ENCODE peak calls at places on chromosomes 16 and 17, in ten cellular contexts. S, D, R, O, L, H, J, U, M and E are unnamed samples.

GRCh38 chr17:55588858-55589257 is 77.6 kb upstream of the SMIM36 start:
- DNase-seq in S (no peak), D (no peak), R (peak; percentile 74), O (no peak), L (no peak), H (no peak), J (no peak), U (no peak), M (peak; percentile 75), E (no peak)

GRCh38 chr17:78137392-78138203 is 7.0 kb downstream of the TMC8 start:
- DNase-seq in S (peak; percentile 92), D (no peak), R (no peak), O (no peak), L (no peak), H (no peak), J (peak; percentile 31), U (peak; percentile 59), M (no peak), E (no peak)

GRCh38 chr16:18072161-18072560 is 264.4 kb downstream of the NPIPA8 start:
- DNase-seq in S (no peak), D (no peak), R (no peak), O (no peak), L (no peak), H (no peak), J (no peak), U (no peak), M (no peak), E (no peak)

GRCh38 chr16:76428858-76429257 is 151.7 kb downstream of the CNTNAP4 start:
- DNase-seq in S (no peak), D (no peak), R (no peak), O (no peak), L (no peak), H (no peak), J (no peak), U (no peak), M (no peak), E (no peak)

GRCh38 chr16:58002936-58003335 is 1.7 kb downstream of the USB1 start:
- DNase-seq in S (peak; percentile 57), D (no peak), R (no peak), O (no peak), L (no peak), H (no peak), J (no peak), U (no peak), M (no peak), E (no peak)

GRCh38 chr16:24689128-24689527 is 40.3 kb upstream of the TNRC6A start:
- DNase-seq in S (no peak), D (no peak), R (peak; percentile 60), O (no peak), L (peak; percentile 38), H (no peak), J (peak; percentile 20), U (peak; percentile 38), M (peak; percentile 61), E (no peak)

GRCh38 chr16:66653581-66654350 is 42.8 kb downstream of the CMTM4 start:
- DNase-seq in S (no peak), D (no peak), R (no peak), O (no peak), L (no peak), H (no peak), J (no peak), U (no peak), M (peak; percentile 49), E (no peak)

GRCh38 chr17:8859029-8859803 is 8.3 kb downstream of the PIK3R6 start:
- DNase-seq in S (no peak), D (no peak), R (peak; percentile 12), O (no peak), L (no peak), H (no peak), J (no peak), U (no peak), M (no peak), E (no peak)

GRCh38 chr17:73989671-73990070 is 213.8 kb upstream of the RPL38 start:
- DNase-seq in S (peak; percentile 67), D (no peak), R (no peak), O (no peak), L (peak; percentile 38), H (no peak), J (no peak), U (no peak), M (no peak), E (no peak)

GRCh38 chr17:43549496-43549895 is 3.4 kb upstream of the ETV4 start:
- DNase-seq in S (no peak), D (no peak), R (no peak), O (no peak), L (no peak), H (no peak), J (no peak), U (no peak), M (no peak), E (no peak)

DNA sequence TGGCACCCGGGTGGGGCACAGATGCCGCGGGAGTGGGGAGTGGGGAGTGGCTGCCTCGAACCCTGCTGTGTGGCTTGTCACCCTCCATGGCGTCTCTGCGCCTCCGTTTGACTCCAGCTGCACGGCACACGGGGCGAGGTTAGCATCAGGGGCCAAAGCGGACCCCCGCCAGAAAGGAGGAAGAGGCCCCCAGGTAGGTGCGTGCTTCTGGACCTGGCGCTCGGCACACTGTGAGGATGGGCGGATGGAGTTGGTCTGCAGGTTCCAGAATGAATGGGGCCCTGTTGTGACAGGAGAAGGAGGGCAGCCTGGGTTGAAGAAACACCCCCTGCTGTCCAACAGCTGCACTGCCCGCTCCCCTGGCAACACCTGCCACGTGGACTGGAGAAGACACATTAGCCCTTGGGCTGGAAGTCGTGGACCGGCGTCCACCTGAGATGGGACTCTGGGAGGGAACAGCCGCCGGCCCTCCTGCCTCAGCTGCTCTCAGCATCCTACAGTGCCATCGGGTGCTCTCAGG is 9.4 kb upstream of the FASN start:
- DNase-seq in S (peak; percentile 74), D (no peak), R (no peak), O (no peak), L (no peak), H (no peak), J (peak; percentile 52), U (no peak), M (no peak), E (no peak)
- TF ChIP-seq CTCF in S (peak; percentile 46), D (peak; percentile 37), R (peak; percentile 5), O (peak; percentile 17), L (peak; percentile 23), H (no peak), J (peak; percentile 65), U (no peak), M (peak; percentile 32), E (peak; percentile 52)

GRCh38 chr16:88060524-88061219 is 109.4 kb downstream of the BANP start:
- DNase-seq in S (peak; percentile 47), D (no peak), R (no peak), O (no peak), L (no peak), H (no peak), J (no peak), U (no peak), M (no peak), E (no peak)
- TF ChIP-seq CTCF in S (no peak), D (no peak), R (no peak), O (no peak), L (no peak), H (no peak), J (peak; percentile 56), U (peak; percentile 16), M (no peak), E (peak; percentile 30)

GRCh38 chr16:12271006-12271405 is 294.5 kb downstream of the SNX29 start:
- DNase-seq in S (no peak), D (no peak), R (no peak), O (no peak), L (no peak), H (no peak), J (peak; percentile 66), U (peak; percentile 62), M (peak; percentile 38), E (no peak)
- TF ChIP-seq CTCF in S (peak; percentile 27), D (no peak), R (peak; percentile 36), O (no peak), L (peak; percentile 35), H (no peak), J (peak; percentile 83), U (no peak), M (peak; percentile 55), E (peak; percentile 62)

GRCh38 chr17:19546289-19547065 is 12.8 kb downstream of the SLC47A1 start:
- DNase-seq in S (peak; percentile 80), D (no peak), R (no peak), O (peak; percentile 43), L (peak; percentile 19), H (peak; percentile 72), J (peak; percentile 38), U (peak; percentile 23), M (no peak), E (no peak)
- TF ChIP-seq CTCF in S (peak; percentile 59), D (peak; percentile 19), R (no peak), O (peak; percentile 14), L (no peak), H (peak; percentile 33), J (peak; percentile 66), U (no peak), M (peak; percentile 10), E (peak; percentile 12)

DNA sequence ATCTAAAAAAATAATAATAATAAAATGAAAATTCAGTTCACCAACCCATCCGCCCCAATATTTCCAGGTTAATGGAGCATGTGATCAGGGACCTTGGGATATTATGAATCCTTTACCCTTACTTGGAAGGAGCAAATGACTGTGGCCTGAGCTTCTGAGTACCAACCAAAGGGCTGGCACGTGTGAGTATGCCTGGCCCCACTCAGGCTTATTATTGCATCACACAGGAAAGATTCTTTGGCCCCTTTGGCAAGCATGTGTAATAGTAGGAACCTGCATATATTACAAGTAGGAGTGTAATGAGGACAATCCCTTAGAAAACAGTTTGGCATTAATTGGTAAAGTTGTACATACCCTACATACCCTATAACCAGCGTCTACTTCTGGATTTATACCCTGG is 7.2 kb upstream of the C17orf78 start:
- DNase-seq in S (no peak), D (no peak), R (peak; percentile 51), O (no peak), L (no peak), H (no peak), J (no peak), U (no peak), M (peak; percentile 58), E (no peak)
- TF ChIP-seq CTCF in S (no peak), D (no peak), R (no peak), O (no peak), L (no peak), H (no peak), J (no peak), U (no peak), M (no peak), E (no peak)